ENCODE peak calls at places on chromosome 13, in nine cellular contexts. R is psoas muscle, H is brain microvascular endothelial cell, U is thoracic aorta, E is breast epithelium, P is suprapubic skin, I is mucosa of descending colon, V is MM.1S, W is RWPE2. Q is an unnamed sample.
A peak's percentile ranks its signal among the peaks of the same experiment; 100 is the strongest.

GRCh38 chr13:19085258-19085657 is 96.4 kb downstream of the TUBA3C start:
- DNase-seq in W (no peak), V (no peak), R (no peak), H (no peak), I (no peak), U (no peak), P (no peak), E (no peak), Q (no peak)

GRCh38 chr13:73261739-73262216 is 203.0 kb downstream of the KLF5 start:
- DNase-seq in U (no peak), H (no peak), I (no peak), R (no peak), E (no peak), W (peak; percentile 73), V (no peak), P (no peak), Q (no peak)

GRCh38 chr13:114029866-114030625 is 56.2 kb upstream of the C13orf46 start:
- DNase-seq in I (no peak), P (no peak), H (no peak), W (no peak), U (no peak), E (no peak), V (no peak), R (no peak), Q (no peak)

GRCh38 chr13:94188173-94188869 is 291.2 kb downstream of the DCT start:
- DNase-seq in W (no peak), V (no peak), E (no peak), R (no peak), I (no peak), P (no peak), U (no peak), H (no peak), Q (no peak)

GRCh38 chr13:62287764-62288163 is 872.1 kb upstream of the PCDH20 start:
- DNase-seq in I (no peak), R (no peak), H (no peak), U (no peak), V (no peak), P (no peak), E (no peak), W (no peak), Q (no peak)

GRCh38 chr13:21576424-21576823 is 27.5 kb downstream of the MICU2 start:
- DNase-seq in R (no peak), U (no peak), H (no peak), W (no peak), P (no peak), E (no peak), I (no peak), V (no peak), Q (no peak)

GRCh38 chr13:112734696-112735547 is 45.1 kb downstream of the ATP11A start:
- DNase-seq in P (no peak), I (no peak), H (no peak), U (no peak), V (no peak), W (no peak), E (no peak), R (no peak), Q (no peak)

GRCh38 chr13:76016799-76017198 is 380.7 kb downstream of the LMO7 start:
- DNase-seq in P (no peak), V (peak; percentile 35), U (no peak), E (no peak), H (peak; percentile 54), W (no peak), I (no peak), R (no peak), Q (no peak)

GRCh38 chr13:46553521-46553885 is 533 bp downstream of the LRCH1 start:
- DNase-seq in P (no peak), U (no peak), H (no peak), I (no peak), V (no peak), W (no peak), R (no peak), E (peak; percentile 57), Q (no peak)

GRCh38 chr13:26551255-26551654 is 6.2 kb upstream of the WASF3 start:
- DNase-seq in P (no peak), U (no peak), V (no peak), E (no peak), I (no peak), H (no peak), W (no peak), R (no peak), Q (no peak)

DNA sequence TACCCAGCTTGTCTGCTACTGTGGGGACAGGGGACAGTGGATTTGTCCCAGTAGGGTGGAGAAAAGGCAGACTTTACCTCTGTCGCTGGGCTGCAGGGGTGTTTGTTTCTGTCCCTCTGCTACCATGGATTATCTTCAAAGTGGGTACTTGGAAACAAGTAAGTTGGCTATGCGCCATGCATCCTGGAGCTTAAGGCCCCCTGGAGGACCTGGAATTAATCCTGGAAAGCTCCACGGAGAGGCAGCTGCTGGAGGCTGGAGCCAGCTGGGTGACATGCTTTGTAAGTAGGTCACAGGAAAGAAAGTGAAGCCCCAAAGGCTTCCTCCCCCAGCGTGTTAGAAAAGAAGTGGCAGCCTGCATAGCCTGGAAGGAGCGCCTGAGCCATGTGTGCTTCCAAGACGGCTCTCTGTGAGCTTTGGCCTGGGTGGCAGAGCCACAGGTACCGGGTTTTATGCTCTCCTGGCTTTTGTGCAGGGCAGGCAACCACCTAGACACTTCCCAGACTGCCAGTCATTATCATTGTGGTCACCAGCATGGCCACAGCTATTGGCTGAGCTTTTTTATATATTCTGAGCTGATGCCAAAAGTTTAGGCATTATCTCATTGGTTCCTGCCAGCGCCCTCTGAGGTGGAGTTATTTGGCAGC is 9.5 kb downstream of the B3GLCT start:
- DNase-seq in P (no peak), W (no peak), R (peak; percentile 77), H (no peak), U (no peak), V (no peak), E (no peak), I (no peak), Q (no peak)
- H3K4me3 ChIP-seq in P (no peak overlapping the region), W (no peak overlapping the region), R (no peak overlapping the region), H (no peak overlapping the region), U (peak overlapping the region; percentile 9), V (no peak overlapping the region), E (no peak overlapping the region), I (no peak overlapping the region), Q (no peak overlapping the region)

GRCh38 chr13:38702609-38703008 is 15.7 kb downstream of the FREM2 start:
- DNase-seq in P (no peak), W (no peak), I (no peak), E (no peak), V (no peak), U (no peak), R (no peak), H (no peak), Q (no peak)

GRCh38 chr13:38697197-38697596 is 10.3 kb downstream of the FREM2 start:
- DNase-seq in I (no peak), E (no peak), H (no peak), V (no peak), W (no peak), R (no peak), U (no peak), P (no peak), Q (no peak)

GRCh38 chr13:38693641-38694040 is 6.8 kb downstream of the FREM2 start:
- DNase-seq in I (no peak), W (no peak), H (no peak), V (no peak), U (no peak), E (no peak), P (no peak), R (no peak), Q (no peak)

GRCh38 chr13:38693168-38693567 is 6.3 kb downstream of the FREM2 start:
- DNase-seq in W (no peak), I (no peak), U (no peak), V (no peak), R (no peak), H (no peak), E (no peak), P (no peak), Q (no peak)

DNA sequence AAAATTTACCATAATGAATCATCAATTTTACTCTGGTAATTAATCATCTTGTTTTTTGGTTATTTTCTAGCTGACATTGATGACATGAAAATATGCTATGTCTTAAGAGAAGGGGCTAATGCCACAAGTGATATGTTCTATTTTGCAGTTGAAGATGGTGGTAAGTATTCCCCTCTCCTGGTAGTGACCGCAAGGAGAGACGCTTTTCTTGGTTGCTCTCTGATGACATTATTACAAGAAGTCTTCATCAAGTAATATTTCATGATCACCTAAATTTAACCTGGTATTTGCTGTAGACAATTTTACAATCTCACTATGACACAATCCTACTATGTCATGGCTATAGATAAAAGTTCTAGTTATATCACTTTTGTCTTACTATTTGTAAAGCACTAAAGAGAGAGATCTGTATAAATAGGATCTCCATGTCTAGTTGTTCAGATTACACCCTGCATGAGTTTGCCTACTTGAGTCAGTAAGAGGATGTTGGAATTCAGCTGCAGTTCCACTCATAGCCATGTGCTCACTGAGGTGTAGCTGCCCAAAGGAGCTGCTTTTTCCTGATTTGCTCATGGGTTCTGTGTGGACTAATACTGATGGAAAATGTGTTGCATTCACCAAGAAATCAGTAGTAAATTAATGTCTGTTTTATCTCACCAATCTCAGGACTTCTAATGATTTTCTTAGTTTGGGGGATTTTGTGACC is 10.9 kb downstream of the FREM2 start:
- DNase-seq in R (no peak), V (no peak), H (no peak), I (no peak), P (no peak), U (no peak), W (no peak), E (no peak), Q (no peak)
- TF ChIP-seq CTCF in R (peak; percentile 28), V (no peak), H (peak; percentile 23), I (no peak), P (no peak), U (no peak), W (no peak), E (no peak), Q (no peak)

DNA sequence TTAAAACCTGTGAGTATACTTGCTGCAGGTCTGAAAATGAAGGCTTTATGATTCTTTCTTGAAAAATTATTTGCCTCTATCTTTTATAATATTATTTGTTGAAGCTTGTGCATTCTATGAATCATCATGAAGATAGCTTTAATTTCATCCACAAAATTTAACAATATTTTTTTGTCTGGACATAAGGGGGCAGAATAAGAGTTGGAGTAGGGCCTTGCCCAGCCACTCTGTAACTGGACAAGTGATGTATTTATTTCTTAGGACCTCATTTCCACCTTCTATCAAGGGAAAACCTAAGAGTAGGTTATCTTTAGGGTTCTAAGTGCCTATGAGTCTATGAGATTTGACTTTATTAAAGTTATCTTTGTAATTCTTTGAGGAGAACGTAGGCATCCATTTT is 49.9 kb downstream of the N4BP2L1 start:
- DNase-seq in P (no peak), E (no peak), R (no peak), I (no peak), V (no peak), U (no peak), W (no peak), H (no peak), Q (no peak)
- H3K36me3 ChIP-seq in P (peaks cover 5% of the 10 kb centered on the region), E (no peaks in the 10 kb centered on the region), R (no peaks in the 10 kb centered on the region), I (no peaks in the 10 kb centered on the region), V (no peaks in the 10 kb centered on the region), U (no peaks in the 10 kb centered on the region), W (peaks cover 70% of the 10 kb centered on the region), H (no peaks in the 10 kb centered on the region), Q (no peaks in the 10 kb centered on the region)

DNA sequence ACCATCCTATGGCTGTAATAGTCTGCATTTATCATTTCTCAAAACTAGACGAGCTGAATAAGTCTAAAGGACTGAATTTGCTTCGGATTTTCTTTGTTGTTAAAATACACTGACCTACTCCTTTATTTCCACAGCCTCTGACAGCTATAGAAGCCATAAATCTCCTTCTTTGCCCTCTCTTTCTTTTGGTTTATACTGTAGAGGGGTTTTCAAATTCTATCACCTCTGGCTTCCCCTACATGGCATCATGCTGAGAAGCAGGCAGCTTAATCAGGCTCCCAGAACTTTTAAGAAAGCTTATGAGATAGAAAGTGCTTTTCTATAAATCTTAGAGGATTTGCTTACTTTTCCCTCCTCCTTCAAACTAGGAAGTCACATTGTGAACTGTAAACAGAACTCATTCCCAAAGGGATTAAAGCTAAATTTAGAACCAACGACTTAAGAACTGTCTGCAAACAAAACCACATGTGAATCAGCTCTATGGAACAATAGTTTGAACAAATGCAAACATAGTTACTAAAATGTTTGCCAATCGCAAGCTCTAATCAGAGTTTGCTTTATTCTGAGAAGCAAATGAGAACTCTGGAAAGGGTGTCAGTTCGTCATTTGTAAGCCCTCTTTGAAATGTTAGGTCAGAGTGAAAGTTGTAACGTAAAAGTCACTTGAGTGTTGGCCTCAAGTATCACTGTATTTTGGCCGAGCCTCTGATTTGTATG is 344.0 kb downstream of the RFC3 start:
- DNase-seq in E (no peak), V (no peak), I (no peak), P (no peak), R (no peak), W (no peak), H (peak; percentile 42), U (no peak), Q (peak; percentile 54)
- H3K4me3 ChIP-seq in E (no peak overlapping the region), V (no peak overlapping the region), I (no peak overlapping the region), P (peak overlapping the region; percentile 12), R (peak overlapping the region; percentile 38), W (no peak overlapping the region), H (no peak overlapping the region), U (peak overlapping the region; percentile 35), Q (no peak overlapping the region)

Q was measured in kidney epithelial cell.